ENCODE peak calls at places on chromosomes 1 and 21, in seven cellular contexts. I is EL, V is fibroblast of gingiva, Y is 8988T, T is RWPE1, H is sciatic nerve, W is tibial nerve. E is an unnamed sample.
A peak's percentile ranks its signal among the peaks of the same experiment; 100 is the strongest.

GRCh38 chr1:226778657-226779058 is 39.6 kb upstream of the ITPKB start:
- DNase-seq in H (no peak), V (peak; percentile 82), T (peak; percentile 93), I (peak; percentile 97), Y (no peak), W (no peak), E (peak; percentile 30)

GRCh38 chr1:204287466-204287881 is 72.3 kb downstream of the PLEKHA6 start:
- DNase-seq in Y (no peak), H (no peak), V (no peak), W (no peak), T (no peak), I (no peak), E (no peak)

GRCh38 chr1:29825941-29826415 is 589.7 kb downstream of the PTPRU start:
- DNase-seq in I (no peak), W (no peak), V (no peak), T (no peak), Y (no peak), H (no peak), E (no peak)

GRCh38 chr21:38447611-38448010 is 50.7 kb downstream of the ERG start:
- DNase-seq in H (no peak), I (no peak), V (no peak), W (no peak), T (no peak), Y (no peak), E (no peak)

GRCh38 chr1:41639332-41639936 is 155.0 kb upstream of the EDN2 start:
- DNase-seq in H (no peak), W (no peak), I (peak; percentile 78), V (peak; percentile 30), Y (no peak), T (no peak), E (no peak)

GRCh38 chr21:44931501-44932365 is 8.1 kb upstream of the SLX9 start:
- DNase-seq in T (no peak), H (no peak), Y (no peak), W (no peak), V (no peak), I (no peak), E (no peak)

GRCh38 chr1:24151175-24151533 is 8.2 kb upstream of the IL22RA1 start:
- DNase-seq in I (no peak), Y (no peak), T (peak; percentile 41), V (no peak), H (no peak), W (no peak), E (no peak)

GRCh38 chr1:179814513-179814838 is 63.1 kb downstream of the TOR1AIP2 start:
- DNase-seq in I (no peak), V (no peak), T (no peak), W (no peak), H (no peak), Y (peak; percentile 72), E (no peak)

GRCh38 chr1:37259019-37259418 is 215.4 kb upstream of the ZC3H12A start:
- DNase-seq in Y (no peak), I (no peak), H (no peak), V (no peak), T (no peak), W (no peak), E (no peak)

GRCh38 chr1:230140221-230141001 is 73.4 kb downstream of the GALNT2 start:
- DNase-seq in Y (no peak), W (no peak), I (peak; percentile 70), V (peak; percentile 12), H (no peak), T (no peak), E (peak; percentile 49)

E was measured in tibial artery.